ENCODE peak calls at places on chromosomes 11 and 22, in five cellular contexts. N is activated T-cell treated with anti-CD3 and anti-CD28 coated beads for 48 hours, T is pancreas, X is NCI-H345, E is AG09319. H is an unnamed sample.

GRCh38 chr11:82889133-82890001 is 10.9 kb downstream of the PRCP start:
- DNase-seq in N (no peak), T (no peak), X (no peak), E (no peak), H (no peak)

GRCh38 chr11:119745112-119745511 is 16.1 kb upstream of the NECTIN1 start:
- DNase-seq in N (no peak), T (no peak), X (no peak), E (no peak), H (no peak)

GRCh38 chr11:116357769-116358544 is 414.8 kb downstream of the BUD13 start:
- DNase-seq in N (no peak), T (peak; percentile 47), X (no peak), E (no peak), H (no peak)

GRCh38 chr11:127056338-127056971 is 55.9 kb upstream of the KIRREL3 start:
- DNase-seq in N (no peak), T (no peak), X (no peak), E (no peak), H (no peak)

GRCh38 chr11:60389279-60389910 is 6.9 kb upstream of the MS4A14 start:
- DNase-seq in N (no peak), T (no peak), X (no peak), E (no peak), H (no peak)

GRCh38 chr22:50282361-50283144 is 12.4 kb upstream of the MAPK11 start:
- DNase-seq in N (no peak), T (no peak), X (no peak), E (no peak), H (no peak)

GRCh38 chr11:116691779-116692178 is 81.0 kb downstream of the BUD13 start:
- DNase-seq in N (peak; percentile 51), T (no peak), X (peak; percentile 58), E (no peak), H (no peak)

GRCh38 chr11:35525501-35526175 is at the start of gene PAMR1:
- DNase-seq in N (peak; percentile 3), T (peak; percentile 69), X (no peak), E (peak; percentile 65), H (no peak)

GRCh38 chr11:94473177-94473799 is 20.4 kb downstream of the MRE11 start:
- DNase-seq in N (no peak), T (no peak), X (no peak), E (no peak), H (no peak)

GRCh38 chr11:134176284-134176683 is 47.5 kb downstream of the NCAPD3 start:
- DNase-seq in N (no peak), T (no peak), X (no peak), E (no peak), H (no peak)

GRCh38 chr11:124793466-124794278 is 6.5 kb downstream of the MSANTD2 start:
- DNase-seq in N (no peak), T (no peak), X (peak; percentile 33), E (no peak), H (no peak)

GRCh38 chr11:129695543-129696308 is 119.9 kb upstream of the TMEM45B start:
- DNase-seq in N (peak; percentile 72), T (peak; percentile 88), X (peak; percentile 77), E (no peak), H (peak; percentile 10)

GRCh38 chr11:75428301-75428724 is 4.7 kb downstream of the KLHL35 start:
- DNase-seq in N (peak; percentile 71), T (peak; percentile 96), X (no peak), E (peak; percentile 29), H (peak; percentile 87)

GRCh38 chr22:35868938-35869337 is 151.3 kb downstream of the APOL5 start:
- DNase-seq in N (no peak), T (no peak), X (no peak), E (no peak), H (no peak)

GRCh38 chr11:17633279-17633986 is 85.9 kb upstream of the MYOD1 start:
- DNase-seq in N (no peak), T (no peak), X (no peak), E (no peak), H (no peak)

H was measured in putamen.